ENCODE peak calls at places on chromosomes 5 and 9, in seven cellular contexts. Z is iPS DF 6.9, W is Peyer's patch, Q is body of pancreas, R is lower lobe of right lung, H is tibial artery, E is astrocyte. A is an unnamed sample. For H3K4me1 and H3K9me3, the result is how much of the 10 kb centered on the place peaks cover.

GRCh38 chr9:121721770-121722169 is 70.3 kb downstream of the DAB2IP start:
- DNase-seq in Z (no peak), W (no peak), Q (no peak), R (no peak), H (no peak), E (no peak), A (peak)

GRCh38 chr9:116153765-116154333 is at the start of gene PAPPA:
- DNase-seq in Z (no peak), W (no peak), Q (no peak), R (no peak), H (no peak), E (no peak), A (no peak)

GRCh38 chr5:171757853-171758535 is 27.6 kb upstream of the SMIM23 start:
- DNase-seq in Z (no peak), W (no peak), Q (no peak), R (no peak), H (no peak), E (peak), A (no peak)

GRCh38 chr5:6784481-6784880 is 71.2 kb downstream of the TENT4A start:
- DNase-seq in Z (no peak), W (no peak), Q (no peak), R (no peak), H (no peak), E (no peak), A (no peak)

GRCh38 chr5:1113332-1113690 is 1.4 kb upstream of the SLC12A7 start:
- DNase-seq in Z (no peak), W (no peak), Q (no peak), R (no peak), H (no peak), E (no peak), A (no peak)

GRCh38 chr5:59104400-59105117 is 521.7 kb downstream of the RAB3C start:
- DNase-seq in Z (no peak), W (no peak), Q (no peak), R (no peak), H (no peak), E (no peak), A (no peak)

GRCh38 chr5:177225798-177226197 is 77.7 kb downstream of the RAB24 start:
- DNase-seq in Z (no peak), W (no peak), Q (no peak), R (no peak), H (no peak), E (no peak), A (no peak)

GRCh38 chr9:122551371-122551770 is 1.5 kb upstream of the OR1N2 start:
- DNase-seq in Z (no peak), W (no peak), Q (no peak), R (no peak), H (no peak), E (no peak), A (no peak)

GRCh38 chr5:138697720-138698360 is 55.4 kb upstream of the CTNNA1 start:
- DNase-seq in Z (no peak), W (no peak), Q (no peak), R (no peak), H (no peak), E (no peak), A (no peak)

GRCh38 chr9:77290373-77290772 is 113.0 kb downstream of the VPS13A start:
- DNase-seq in Z (no peak), W (no peak), Q (no peak), R (no peak), H (no peak), E (no peak), A (no peak)

GRCh38 chr5:179151521-179152118 is 91.4 kb downstream of the ZNF354C start:
- DNase-seq in Z (no peak), W (no peak), Q (no peak), R (peak), H (no peak), E (no peak), A (no peak)

GRCh38 chr5:34656001-34656699 is at the start of gene RAI14:
- DNase-seq in Z (no peak), W (peak), Q (peak), R (peak), H (peak), E (peak), A (peak)

GRCh38 chr9:121888438-121888775 is 204.7 kb downstream of the TTLL11 start:
- DNase-seq in Z (no peak), W (no peak), Q (no peak), R (no peak), H (peak), E (peak), A (peak)

GRCh38 chr5:171776176-171776575 is 9.4 kb upstream of the SMIM23 start:
- DNase-seq in Z (no peak), W (no peak), Q (no peak), R (no peak), H (no peak), E (no peak), A (no peak)

GRCh38 chr5:109410389-109411174 is 808 bp upstream of the PJA2 start:
- DNase-seq in Z (peak), W (peak), Q (peak), R (peak), H (peak), E (peak), A (peak)

GRCh38 chr9:135794361-135794885 is 92.4 kb downstream of the KCNT1 start:
- DNase-seq in Z (no peak), W (no peak), Q (no peak), R (no peak), H (no peak), E (no peak), A (no peak)
- H3K27ac ChIP-seq in Z (no peak), W (no peak), Q (no peak), R (no peak), H (no peak), E (no peak), A (no peak)

GRCh38 chr9:130448771-130449170 is 4.0 kb downstream of the ASS1 start:
- DNase-seq in Z (no peak), W (no peak), Q (no peak), R (no peak), H (no peak), E (peak), A (no peak)
- H3K4me1 ChIP-seq in Z (under half), W (under half), Q (half or more), R (half or more), H (under half), E (under half), A (under half)

DNA sequence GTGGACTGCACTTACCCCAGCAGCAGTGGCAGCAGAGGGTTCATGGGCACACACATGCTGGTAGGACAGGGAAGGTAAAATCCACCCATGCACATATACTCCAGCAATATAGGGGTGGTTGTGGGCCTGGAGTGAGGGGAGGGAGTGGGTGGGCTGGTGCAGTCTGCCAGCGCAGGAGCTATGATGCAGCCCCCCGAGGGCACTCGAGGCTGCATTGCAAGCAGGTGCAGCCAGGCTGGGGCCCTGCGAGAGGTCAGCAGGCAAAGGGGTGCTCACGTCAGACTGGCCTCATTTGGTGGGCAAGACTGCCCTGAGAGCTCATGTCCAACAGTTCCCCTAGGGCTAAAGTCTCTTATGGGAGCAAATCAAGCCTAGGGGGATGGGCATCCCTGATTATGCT is 32.4 kb upstream of the PCDHA1 start:
- DNase-seq in Z (no peak), W (no peak), Q (no peak), R (no peak), H (no peak), E (no peak), A (no peak)
- H3K9me3 ChIP-seq in Z (under half), W (under half), Q (under half), R (half or more), H (half or more), E (under half), A (under half)

DNA sequence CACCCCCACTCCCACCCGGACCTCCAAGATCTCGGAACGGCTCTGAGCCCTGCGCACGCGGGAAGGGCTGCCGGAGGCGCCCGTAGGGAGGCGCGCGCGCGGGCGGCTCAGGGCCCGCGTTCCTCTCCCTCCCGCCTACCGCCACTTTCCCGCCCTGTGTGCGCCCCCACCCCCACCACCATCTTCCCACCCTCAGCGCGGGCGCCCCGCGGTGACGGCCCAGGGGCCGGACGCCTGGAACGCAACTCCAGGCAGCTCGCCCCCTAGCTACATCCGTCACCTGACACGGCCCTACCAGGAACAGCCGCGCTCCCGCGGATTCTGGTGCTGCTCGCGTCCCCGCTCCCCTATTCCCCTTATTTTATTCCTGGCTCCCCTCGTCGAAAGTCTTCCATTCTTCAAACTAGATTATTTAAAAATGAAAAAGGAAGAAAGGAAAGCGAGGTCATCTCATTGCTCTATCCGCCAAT is at the start of gene CDKN2B-AS1:
- DNase-seq in Z (no peak), W (peak), Q (no peak), R (peak), H (peak), E (peak), A (peak)
- H3K27ac ChIP-seq in Z (no peak), W (peak), Q (peak), R (peak), H (peak), E (peak), A (peak)

GRCh38 chr9:124008307-124008854 is 3.2 kb upstream of the LHX2 start:
- DNase-seq in Z (no peak), W (no peak), Q (no peak), R (no peak), H (no peak), E (no peak), A (no peak)
- H3K4me1 ChIP-seq in Z (under half), W (under half), Q (under half), R (under half), H (under half), E (under half), A (under half)